ENCODE peak calls at places on chromosomes 3 and 15, in ten cellular contexts. E is suprapubic skin; O is fibroblast of lung; F is substantia nigra; X is A549; U is esophagus muscularis mucosa; N is uterus; M is PC-9; G is PC-3; S is CD8-positive, alpha-beta memory T cell. K is an unnamed sample.

GRCh38 chr3:69241769-69242168 is 119.4 kb upstream of the LMOD3 start:
- DNase-seq in E (no peak), O (no peak), F (no peak), X (no peak), U (no peak), N (no peak), M (no peak), G (no peak), S (no peak), K (no peak)

GRCh38 chr3:84977021-84977420 is 18.2 kb downstream of the CADM2 start:
- DNase-seq in E (no peak), O (no peak), F (no peak), X (no peak), U (no peak), N (no peak), M (no peak), G (no peak), S (no peak), K (no peak)

GRCh38 chr3:59425942-59426341 is 376.1 kb upstream of the CFAP20DC start:
- DNase-seq in E (no peak), O (peak), F (no peak), X (no peak), U (no peak), N (no peak), M (no peak), G (no peak), S (peak), K (no peak)

GRCh38 chr3:12993623-12994356 is 79.4 kb downstream of the IQSEC1 start:
- DNase-seq in E (peak), O (no peak), F (peak), X (peak), U (no peak), N (peak), M (no peak), G (peak), S (peak), K (no peak)

GRCh38 chr3:179189764-179190163 is 41.6 kb downstream of the PIK3CA start:
- DNase-seq in E (no peak), O (peak), F (no peak), X (no peak), U (no peak), N (no peak), M (no peak), G (no peak), S (no peak), K (no peak)

GRCh38 chr3:160756907-160757623 is 1.0 kb downstream of the PPM1L start:
- DNase-seq in E (peak), O (no peak), F (peak), X (no peak), U (no peak), N (peak), M (no peak), G (no peak), S (peak), K (peak)

GRCh38 chr3:143000525-143000924 is 845 bp upstream of the U2SURP start:
- DNase-seq in E (no peak), O (peak), F (no peak), X (no peak), U (no peak), N (no peak), M (peak), G (peak), S (no peak), K (no peak)

GRCh38 chr3:38534180-38534579 is 38.0 kb downstream of the EXOG start:
- DNase-seq in E (no peak), O (no peak), F (no peak), X (no peak), U (peak), N (no peak), M (no peak), G (no peak), S (no peak), K (no peak)

GRCh38 chr15:75229191-75230015 is 27.7 kb downstream of the C15orf39 start:
- DNase-seq in E (peak), O (peak), F (no peak), X (no peak), U (no peak), N (no peak), M (no peak), G (no peak), S (no peak), K (no peak)

GRCh38 chr3:150236683-150237082 is 171.4 kb upstream of the TSC22D2 start:
- DNase-seq in E (no peak), O (peak), F (no peak), X (no peak), U (no peak), N (no peak), M (no peak), G (peak), S (no peak), K (no peak)

GRCh38 chr15:60936186-60936585 is 292.9 kb downstream of the RORA start:
- DNase-seq in E (no peak), O (no peak), F (no peak), X (no peak), U (no peak), N (no peak), M (no peak), G (no peak), S (no peak), K (no peak)

GRCh38 chr3:115148142-115148790 is 1.2 kb upstream of the ZBTB20 start:
- DNase-seq in E (no peak), O (peak), F (no peak), X (peak), U (no peak), N (no peak), M (no peak), G (peak), S (no peak), K (no peak)

GRCh38 chr15:64423970-64424369 is 36.3 kb downstream of the TRIP4 start:
- DNase-seq in E (no peak), O (no peak), F (no peak), X (no peak), U (no peak), N (no peak), M (no peak), G (no peak), S (no peak), K (no peak)

GRCh38 chr3:27312044-27312668 is 57.0 kb downstream of the NEK10 start:
- DNase-seq in E (no peak), O (peak), F (no peak), X (peak), U (no peak), N (no peak), M (peak), G (peak), S (no peak), K (no peak)

GRCh38 chr3:164460851-164461250 is 617.4 kb downstream of the SI start:
- DNase-seq in E (no peak), O (peak), F (no peak), X (no peak), U (no peak), N (no peak), M (no peak), G (no peak), S (no peak), K (no peak)

GRCh38 chr15:66899555-66900350 is 165.6 kb upstream of the SMAD3 start:
- DNase-seq in E (no peak), O (peak), F (no peak), X (no peak), U (no peak), N (no peak), M (no peak), G (peak), S (no peak), K (no peak)

GRCh38 chr15:45903283-45903682 is 268.5 kb downstream of the SQOR start:
- DNase-seq in E (no peak), O (no peak), F (no peak), X (no peak), U (no peak), N (no peak), M (no peak), G (no peak), S (no peak), K (no peak)

GRCh38 chr3:141399979-141400971 is 32.0 kb downstream of the ZBTB38 start:
- DNase-seq in E (no peak), O (no peak), F (no peak), X (peak), U (no peak), N (no peak), M (no peak), G (no peak), S (no peak), K (no peak)

GRCh38 chr3:34957707-34958106 is 681.6 kb upstream of the ARPP21 start:
- DNase-seq in E (no peak), O (peak), F (no peak), X (no peak), U (no peak), N (no peak), M (no peak), G (no peak), S (no peak), K (no peak)

GRCh38 chr15:44295909-44296420 is 7.4 kb downstream of the GOLM2 start:
- DNase-seq in E (no peak), O (no peak), F (no peak), X (no peak), U (no peak), N (no peak), M (no peak), G (no peak), S (no peak), K (no peak)
- H3K27ac ChIP-seq in E (peak), O (no peak), F (no peak), X (peak), U (no peak), N (no peak), M (peak), G (peak), S (peak), K (no peak)

DNA sequence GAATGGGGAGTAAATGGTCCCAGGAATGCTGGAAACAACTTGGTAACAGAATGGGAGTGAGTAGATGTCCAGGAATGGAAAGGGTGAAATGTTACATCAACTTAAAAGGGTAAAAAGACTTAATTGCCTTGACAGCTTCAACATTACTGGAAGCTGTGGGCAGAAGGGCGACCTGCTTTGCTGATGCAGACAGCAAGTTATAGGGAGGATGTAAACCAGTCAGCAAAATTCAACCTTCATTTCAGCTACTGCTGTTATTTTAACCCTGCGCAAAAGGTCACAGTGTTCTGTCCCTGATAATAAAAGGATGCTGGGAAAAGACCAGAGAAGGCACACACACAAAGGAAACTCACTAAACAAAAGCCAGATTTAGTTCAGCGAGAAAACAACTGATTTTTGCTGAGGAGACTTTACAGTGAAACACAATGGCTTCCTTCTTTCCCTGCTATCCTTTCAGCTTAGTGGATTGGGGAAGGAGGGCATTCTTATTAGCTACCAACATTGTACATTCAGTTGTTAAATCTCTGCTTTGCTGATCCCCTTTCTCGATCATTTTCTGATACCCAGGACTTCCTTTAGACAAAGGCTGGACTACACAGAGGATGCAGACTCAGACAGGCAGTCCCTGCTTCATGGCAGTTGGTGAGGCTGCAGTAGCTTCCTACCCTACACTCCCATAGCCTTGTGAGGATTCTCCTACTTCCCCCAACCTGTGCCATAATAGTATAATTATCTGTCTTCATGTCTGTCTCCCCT is 62.0 kb downstream of the P3H2 start:
- DNase-seq in E (no peak), O (peak), F (no peak), X (no peak), U (no peak), N (no peak), M (no peak), G (no peak), S (no peak), K (no peak)
- H3K27ac ChIP-seq in E (no peak), O (no peak), F (peak), X (peak), U (peak), N (peak), M (no peak), G (no peak), S (no peak), K (peak)

GRCh38 chr15:89341316-89342005 is 6.8 kb upstream of the POLG start:
- DNase-seq in E (no peak), O (no peak), F (peak), X (no peak), U (no peak), N (no peak), M (no peak), G (peak), S (peak), K (no peak)
- H3K27ac ChIP-seq in E (no peak), O (no peak), F (no peak), X (no peak), U (no peak), N (no peak), M (no peak), G (no peak), S (no peak), K (no peak)

GRCh38 chr3:9248232-9249191 is 934 bp downstream of the SRGAP3 start:
- DNase-seq in E (no peak), O (no peak), F (peak), X (no peak), U (no peak), N (no peak), M (no peak), G (peak), S (no peak), K (peak)

GRCh38 chr3:9247361-9248231 is 1.9 kb downstream of the SRGAP3 start:
- DNase-seq in E (no peak), O (no peak), F (peak), X (no peak), U (no peak), N (no peak), M (no peak), G (no peak), S (no peak), K (no peak)

GRCh38 chr3:9250236-9250635 is 790 bp upstream of the SRGAP3 start:
- DNase-seq in E (no peak), O (no peak), F (peak), X (no peak), U (no peak), N (no peak), M (no peak), G (no peak), S (no peak), K (no peak)

GRCh38 chr3:9251055-9251786 is 1.8 kb upstream of the SRGAP3 start:
- DNase-seq in E (no peak), O (no peak), F (no peak), X (no peak), U (no peak), N (no peak), M (peak), G (no peak), S (no peak), K (no peak)

GRCh38 chr3:9249273-9250192 is at the start of gene SRGAP3:
- DNase-seq in E (peak), O (peak), F (peak), X (peak), U (peak), N (peak), M (peak), G (peak), S (peak), K (peak)
- H3K27ac ChIP-seq in E (peak), O (no peak), F (peak), X (peak), U (peak), N (peak), M (no peak), G (peak), S (no peak), K (peak)

DNA sequence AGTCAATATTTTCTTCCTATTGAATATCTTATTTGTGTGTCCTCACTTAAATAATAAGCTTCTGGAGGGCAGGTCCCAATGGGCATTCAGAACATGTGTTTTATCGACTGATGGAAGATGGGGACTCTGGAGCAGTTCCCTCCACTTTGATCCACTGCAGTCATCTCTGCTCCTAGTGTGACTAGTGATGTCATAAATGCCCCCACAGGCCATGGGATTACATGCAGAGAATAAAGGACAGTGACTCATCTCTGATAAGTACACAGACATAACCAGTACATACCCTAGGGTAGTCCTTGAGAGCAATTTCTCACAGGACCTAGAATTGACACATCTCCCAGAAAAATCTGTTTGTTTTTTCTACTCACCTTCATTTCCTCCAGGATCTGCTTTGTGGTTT is 49.4 kb upstream of the FMN1 start:
- DNase-seq in E (no peak), O (peak), F (no peak), X (peak), U (peak), N (no peak), M (peak), G (peak), S (no peak), K (no peak)
- H3K27ac ChIP-seq in E (no peak), O (no peak), F (no peak), X (peak), U (no peak), N (no peak), M (peak), G (peak), S (no peak), K (no peak)

K was measured in caudate nucleus.